ENCODE peak calls at places on chromosomes 16 and 17, in six cellular contexts. One of them, this sample, is unnamed.

GRCh38 chr16:78102865-78103264 is 3.4 kb downstream of the WWOX start:
- DNase-seq in 8988T: no peak
- DNase-seq in H54: no peak
- DNase-seq in stimulated activated CD8-positive, alpha-beta memory T cell treated with anti-CD3 and anti-CD28 coated beads, Interleukin-7, amount 100 ng/mL, for 1 hour: no peak
- DNase-seq in MG63: no peak
- DNase-seq in spleen: no peak
- DNase-seq in this sample: no peak

GRCh38 chr16:9378876-9379275 is 287.4 kb downstream of the HAPSTR1 start:
- DNase-seq in 8988T: no peak
- DNase-seq in H54: no peak
- DNase-seq in stimulated activated CD8-positive, alpha-beta memory T cell treated with anti-CD3 and anti-CD28 coated beads, Interleukin-7, amount 100 ng/mL, for 1 hour: no peak
- DNase-seq in MG63: no peak
- DNase-seq in spleen: no peak
- DNase-seq in this sample: no peak

GRCh38 chr17:58084317-58084981 is 1.2 kb downstream of the DYNLL2 start:
- DNase-seq in 8988T: peak
- DNase-seq in H54: peak
- DNase-seq in stimulated activated CD8-positive, alpha-beta memory T cell treated with anti-CD3 and anti-CD28 coated beads, Interleukin-7, amount 100 ng/mL, for 1 hour: no peak
- DNase-seq in MG63: peak
- DNase-seq in spleen: peak
- DNase-seq in this sample: no peak

GRCh38 chr16:68724797-68725196 is 12.3 kb upstream of the CDH1 start:
- DNase-seq in 8988T: no peak
- DNase-seq in H54: no peak
- DNase-seq in stimulated activated CD8-positive, alpha-beta memory T cell treated with anti-CD3 and anti-CD28 coated beads, Interleukin-7, amount 100 ng/mL, for 1 hour: no peak
- DNase-seq in MG63: no peak
- DNase-seq in spleen: no peak
- DNase-seq in this sample: no peak

GRCh38 chr16:10037771-10038170 is 144.5 kb downstream of the GRIN2A start:
- DNase-seq in 8988T: no peak
- DNase-seq in H54: no peak
- DNase-seq in stimulated activated CD8-positive, alpha-beta memory T cell treated with anti-CD3 and anti-CD28 coated beads, Interleukin-7, amount 100 ng/mL, for 1 hour: no peak
- DNase-seq in MG63: peak
- DNase-seq in spleen: no peak
- DNase-seq in this sample: no peak

GRCh38 chr17:7083592-7083991 is 3.5 kb upstream of the CLEC10A start:
- DNase-seq in 8988T: no peak
- DNase-seq in H54: peak
- DNase-seq in stimulated activated CD8-positive, alpha-beta memory T cell treated with anti-CD3 and anti-CD28 coated beads, Interleukin-7, amount 100 ng/mL, for 1 hour: no peak
- DNase-seq in MG63: peak
- DNase-seq in spleen: no peak
- DNase-seq in this sample: no peak

GRCh38 chr16:844638-845348 is 44.3 kb upstream of the GNG13 start:
- DNase-seq in 8988T: no peak
- DNase-seq in H54: no peak
- DNase-seq in stimulated activated CD8-positive, alpha-beta memory T cell treated with anti-CD3 and anti-CD28 coated beads, Interleukin-7, amount 100 ng/mL, for 1 hour: no peak
- DNase-seq in MG63: no peak
- DNase-seq in spleen: no peak
- DNase-seq in this sample: no peak

GRCh38 chr16:1048442-1049112 is 24.0 kb upstream of the SSTR5 start:
- DNase-seq in 8988T: no peak
- DNase-seq in H54: no peak
- DNase-seq in stimulated activated CD8-positive, alpha-beta memory T cell treated with anti-CD3 and anti-CD28 coated beads, Interleukin-7, amount 100 ng/mL, for 1 hour: no peak
- DNase-seq in MG63: no peak
- DNase-seq in spleen: no peak
- DNase-seq in this sample: no peak

GRCh38 chr16:57977418-57978069 is 6.6 kb upstream of the CNGB1 start:
- DNase-seq in 8988T: peak
- DNase-seq in H54: no peak
- DNase-seq in stimulated activated CD8-positive, alpha-beta memory T cell treated with anti-CD3 and anti-CD28 coated beads, Interleukin-7, amount 100 ng/mL, for 1 hour: no peak
- DNase-seq in MG63: peak
- DNase-seq in spleen: no peak
- DNase-seq in this sample: no peak

GRCh38 chr16:58306327-58306726 is 11.5 kb upstream of the PRSS54 start:
- DNase-seq in 8988T: no peak
- DNase-seq in H54: no peak
- DNase-seq in stimulated activated CD8-positive, alpha-beta memory T cell treated with anti-CD3 and anti-CD28 coated beads, Interleukin-7, amount 100 ng/mL, for 1 hour: peak
- DNase-seq in MG63: peak
- DNase-seq in spleen: no peak
- DNase-seq in this sample: no peak

GRCh38 chr17:7889166-7889584 is 586 bp downstream of the CHD3 start:
- DNase-seq in 8988T: peak
- DNase-seq in H54: peak
- DNase-seq in stimulated activated CD8-positive, alpha-beta memory T cell treated with anti-CD3 and anti-CD28 coated beads, Interleukin-7, amount 100 ng/mL, for 1 hour: no peak
- DNase-seq in MG63: peak
- DNase-seq in spleen: peak
- DNase-seq in this sample: peak

GRCh38 chr17:78231991-78232759 is 744 bp downstream of the TMEM235 start:
- DNase-seq in 8988T: no peak
- DNase-seq in H54: no peak
- DNase-seq in stimulated activated CD8-positive, alpha-beta memory T cell treated with anti-CD3 and anti-CD28 coated beads, Interleukin-7, amount 100 ng/mL, for 1 hour: no peak
- DNase-seq in MG63: no peak
- DNase-seq in spleen: peak
- DNase-seq in this sample: no peak

GRCh38 chr17:2027528-2028233 is 2.3 kb upstream of the DPH1 start:
- DNase-seq in 8988T: no peak
- DNase-seq in H54: no peak
- DNase-seq in stimulated activated CD8-positive, alpha-beta memory T cell treated with anti-CD3 and anti-CD28 coated beads, Interleukin-7, amount 100 ng/mL, for 1 hour: no peak
- DNase-seq in MG63: no peak
- DNase-seq in spleen: no peak
- DNase-seq in this sample: no peak

GRCh38 chr16:4200000-4200780 is 41.7 kb downstream of the SRL start:
- DNase-seq in 8988T: peak
- DNase-seq in H54: peak
- DNase-seq in stimulated activated CD8-positive, alpha-beta memory T cell treated with anti-CD3 and anti-CD28 coated beads, Interleukin-7, amount 100 ng/mL, for 1 hour: peak
- DNase-seq in MG63: peak
- DNase-seq in spleen: no peak
- DNase-seq in this sample: peak

GRCh38 chr16:27374794-27375499 is 27.0 kb upstream of the IL21R start:
- DNase-seq in 8988T: peak
- DNase-seq in H54: peak
- DNase-seq in stimulated activated CD8-positive, alpha-beta memory T cell treated with anti-CD3 and anti-CD28 coated beads, Interleukin-7, amount 100 ng/mL, for 1 hour: no peak
- DNase-seq in MG63: peak
- DNase-seq in spleen: peak
- DNase-seq in this sample: no peak